ENCODE peak calls at places on chromosomes 3 and 15, in eight cellular contexts. I is mucosa of descending colon, O is AG04450, R is uterus, Z is heart left ventricle, J is AG10803, X is astrocyte, A is CD14-positive monocyte. N is an unnamed sample.

GRCh38 chr3:129554356-129555120 is 11.6 kb downstream of the H1-8 start:
- DNase-seq in I (no peak), O (no peak), R (no peak), Z (no peak), J (no peak), X (no peak), A (no peak), N (no peak)

GRCh38 chr3:143901105-143901504 is 52.8 kb upstream of the SLC9A9 start:
- DNase-seq in I (no peak), O (peak; percentile 24), R (no peak), Z (no peak), J (peak; percentile 86), X (peak; percentile 76), A (no peak), N (no peak)

GRCh38 chr15:70412717-70413266 is 315.1 kb upstream of the TLE3 start:
- DNase-seq in I (no peak), O (no peak), R (no peak), Z (no peak), J (no peak), X (no peak), A (no peak), N (no peak)

GRCh38 chr15:32033186-32033890 is 3.0 kb downstream of the CHRNA7 start:
- DNase-seq in I (no peak), O (no peak), R (no peak), Z (no peak), J (no peak), X (no peak), A (no peak), N (no peak)

GRCh38 chr3:147089286-147089685 is 317.1 kb downstream of the ZIC4 start:
- DNase-seq in I (no peak), O (no peak), R (no peak), Z (no peak), J (peak; percentile 5), X (no peak), A (no peak), N (no peak)

GRCh38 chr15:25437751-25438600 is 848 bp downstream of the UBE3A start:
- DNase-seq in I (peak; percentile 79), O (no peak), R (peak; percentile 28), Z (peak; percentile 58), J (peak; percentile 51), X (peak; percentile 10), A (peak; percentile 56), N (peak; percentile 78)

GRCh38 chr15:51227967-51228783 is 110.2 kb downstream of the CYP19A1 start:
- DNase-seq in I (no peak), O (peak; percentile 27), R (no peak), Z (peak; percentile 54), J (peak; percentile 90), X (peak; percentile 85), A (peak; percentile 69), N (no peak)

GRCh38 chr3:56771376-56771775 is 30.4 kb downstream of the ARHGEF3 start:
- DNase-seq in I (no peak), O (no peak), R (no peak), Z (no peak), J (no peak), X (no peak), A (no peak), N (no peak)

GRCh38 chr3:144085964-144086363 is 114.3 kb downstream of the DIPK2A start:
- DNase-seq in I (no peak), O (no peak), R (no peak), Z (no peak), J (peak; percentile 5), X (no peak), A (peak; percentile 47), N (no peak)

GRCh38 chr3:55000546-55000945 is 72.7 kb upstream of the LRTM1 start:
- DNase-seq in I (no peak), O (peak; percentile 77), R (no peak), Z (peak; percentile 35), J (peak; percentile 90), X (peak; percentile 95), A (no peak), N (no peak)

GRCh38 chr15:80838666-80839065 is 59.5 kb downstream of the CEMIP start:
- DNase-seq in I (no peak), O (no peak), R (no peak), Z (no peak), J (no peak), X (no peak), A (no peak), N (no peak)

GRCh38 chr15:94346272-94346671 is 114.9 kb downstream of the MCTP2 start:
- DNase-seq in I (no peak), O (no peak), R (no peak), Z (no peak), J (peak; percentile 2), X (no peak), A (no peak), N (no peak)
- TF ChIP-seq CTCF in I (no peak), O (no peak), R (no peak), Z (no peak), J (no peak), X (no peak), A (no peak), N (peak; percentile 34)

GRCh38 chr15:73244333-73244732 is 124.4 kb downstream of the HCN4 start:
- DNase-seq in I (no peak), O (no peak), R (no peak), Z (no peak), J (no peak), X (no peak), A (no peak), N (no peak)
- TF ChIP-seq CTCF in I (no peak), O (peak; percentile 13), R (no peak), Z (no peak), J (peak; percentile 10), X (no peak), A (peak; percentile 15), N (peak; percentile 45)

GRCh38 chr3:173742491-173742890 is 344.9 kb downstream of the NLGN1 start:
- DNase-seq in I (no peak), O (no peak), R (no peak), Z (no peak), J (no peak), X (no peak), A (no peak), N (no peak)

GRCh38 chr3:173743512-173743911 is 346.0 kb downstream of the NLGN1 start:
- DNase-seq in I (no peak), O (no peak), R (no peak), Z (no peak), J (no peak), X (no peak), A (no peak), N (no peak)

GRCh38 chr3:173743111-173743510 is 345.6 kb downstream of the NLGN1 start:
- DNase-seq in I (no peak), O (no peak), R (no peak), Z (no peak), J (no peak), X (no peak), A (no peak), N (no peak)

GRCh38 chr3:173745952-173746682 is 348.6 kb downstream of the NLGN1 start:
- DNase-seq in I (no peak), O (no peak), R (no peak), Z (no peak), J (peak; percentile 30), X (peak; percentile 67), A (no peak), N (no peak)

GRCh38 chr3:173744479-173744878 is 346.9 kb downstream of the NLGN1 start:
- DNase-seq in I (no peak), O (no peak), R (no peak), Z (no peak), J (no peak), X (no peak), A (no peak), N (no peak)
- TF ChIP-seq CTCF in I (no peak), O (no peak), R (no peak), Z (no peak), J (no peak), X (no peak), A (no peak), N (no peak)

GRCh38 chr3:187430576-187430975 is 62.4 kb downstream of the RTP4 start:
- DNase-seq in I (no peak), O (no peak), R (no peak), Z (no peak), J (no peak), X (no peak), A (no peak), N (no peak)
- TF ChIP-seq CTCF in I (no peak), O (peak; percentile 3), R (no peak), Z (no peak), J (peak; percentile 20), X (no peak), A (no peak), N (no peak)

GRCh38 chr3:11735638-11736037 is 91.9 kb upstream of the VGLL4 start:
- DNase-seq in I (no peak), O (no peak), R (no peak), Z (no peak), J (no peak), X (no peak), A (no peak), N (no peak)
- TF ChIP-seq CTCF in I (no peak), O (no peak), R (no peak), Z (no peak), J (no peak), X (no peak), A (no peak), N (no peak)

GRCh38 chr3:150925751-150926201 is 20.5 kb upstream of the MINDY4B start:
- DNase-seq in I (peak; percentile 59), O (no peak), R (no peak), Z (peak; percentile 39), J (no peak), X (peak; percentile 8), A (peak; percentile 67), N (no peak)
- TF ChIP-seq CTCF in I (peak; percentile 34), O (peak; percentile 66), R (peak; percentile 8), Z (peak; percentile 44), J (peak; percentile 52), X (peak; percentile 51), A (peak; percentile 51), N (peak; percentile 76)

DNA sequence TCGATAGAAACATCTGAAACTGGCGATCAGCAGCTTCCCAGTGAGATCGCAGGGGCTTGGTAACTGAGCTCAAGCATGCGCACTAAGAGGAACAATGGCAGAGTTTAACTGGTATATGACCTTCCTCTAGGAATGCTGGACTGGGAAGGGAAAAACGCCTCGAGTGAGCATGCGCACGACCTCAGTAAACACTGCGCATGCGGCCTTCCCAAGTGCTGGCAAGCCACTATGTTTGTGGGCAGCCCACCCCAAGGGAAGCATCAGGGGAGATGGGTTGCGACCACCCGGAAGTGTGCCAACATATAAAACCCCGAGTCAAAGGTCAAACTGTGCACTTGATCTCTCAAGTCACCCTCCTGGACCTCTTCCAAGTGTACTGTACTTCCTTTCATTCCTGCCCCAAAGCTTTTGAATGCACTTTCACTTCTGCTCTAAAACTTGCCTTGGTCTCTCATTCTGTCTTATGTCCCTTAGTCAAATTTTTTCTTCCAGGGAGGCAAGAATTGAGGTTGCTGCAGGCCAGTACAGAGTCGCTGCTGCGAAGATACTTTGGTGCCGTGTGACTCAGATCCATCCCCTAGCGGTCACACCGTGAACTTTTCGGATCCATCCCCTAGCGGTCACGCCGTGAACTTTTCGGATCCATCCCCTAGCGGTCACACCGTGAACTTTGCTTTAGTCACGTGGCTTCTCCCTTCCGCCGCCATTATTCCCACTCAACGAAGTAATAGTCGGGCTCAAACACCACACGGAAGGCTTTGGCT is 243.3 kb downstream of the FAM43A start:
- DNase-seq in I (no peak), O (no peak), R (no peak), Z (no peak), J (no peak), X (no peak), A (peak; percentile 65), N (no peak)
- TF ChIP-seq CTCF in I (no peak), O (peak; percentile 56), R (no peak), Z (peak; percentile 30), J (peak; percentile 55), X (peak; percentile 28), A (peak; percentile 63), N (peak; percentile 74)

N was measured in type B pancreatic cell.